ENCODE peak calls at places on chromosomes 1 and 21, in six cellular contexts. M is transverse colon, I is stomach, D is H1, G is esophagus muscularis mucosa, Y is A549. E is an unnamed sample.

GRCh38 chr21:43279578-43279894 is 110.7 kb downstream of the CRYAA start:
- DNase-seq in M (no peak), D (no peak), Y (no peak), I (no peak), G (no peak), E (no peak)

GRCh38 chr1:71792264-71792663 is 490.1 kb downstream of the NEGR1 start:
- DNase-seq in I (no peak), M (no peak), G (no peak), Y (no peak), D (no peak), E (no peak)

GRCh38 chr1:22452401-22452963 is 831 bp downstream of the ZBTB40 start:
- DNase-seq in I (no peak), G (peak; percentile 93), D (no peak), Y (no peak), M (peak; percentile 26), E (peak; percentile 24)

GRCh38 chr21:43832158-43832550 is 32.9 kb upstream of the AGPAT3 start:
- DNase-seq in I (no peak), Y (no peak), G (no peak), D (no peak), M (no peak), E (no peak)

GRCh38 chr1:61808968-61809367 is 66.7 kb downstream of the PATJ start:
- DNase-seq in I (no peak), Y (no peak), G (no peak), D (no peak), M (no peak), E (no peak)

GRCh38 chr1:223224465-223224864 is 81.4 kb upstream of the TLR5 start:
- DNase-seq in I (no peak), D (no peak), Y (no peak), M (no peak), G (no peak), E (no peak)

GRCh38 chr21:39022901-39023693 is 160.2 kb downstream of the PSMG1 start:
- DNase-seq in D (no peak), Y (no peak), G (no peak), I (no peak), M (no peak), E (peak; percentile 52)

GRCh38 chr1:59229138-59229537 is 67.8 kb upstream of the FGGY start:
- DNase-seq in Y (no peak), G (no peak), I (no peak), M (no peak), D (no peak), E (no peak)

GRCh38 chr1:9350011-9350907 is 57.6 kb downstream of the SPSB1 start:
- DNase-seq in M (no peak), Y (no peak), D (no peak), I (no peak), G (no peak), E (no peak)

GRCh38 chr1:155001688-155002474 is 721 bp upstream of the ZBTB7B start:
- DNase-seq in I (peak; percentile 100), D (peak; percentile 97), Y (peak; percentile 96), G (peak; percentile 100), M (peak; percentile 100), E (peak; percentile 100)
- TF ChIP-seq CTCF in I (no peak), D (peak; percentile 20), Y (peak; percentile 46), G (peak; percentile 42), M (peak; percentile 44), E (peak; percentile 37)

DNA sequence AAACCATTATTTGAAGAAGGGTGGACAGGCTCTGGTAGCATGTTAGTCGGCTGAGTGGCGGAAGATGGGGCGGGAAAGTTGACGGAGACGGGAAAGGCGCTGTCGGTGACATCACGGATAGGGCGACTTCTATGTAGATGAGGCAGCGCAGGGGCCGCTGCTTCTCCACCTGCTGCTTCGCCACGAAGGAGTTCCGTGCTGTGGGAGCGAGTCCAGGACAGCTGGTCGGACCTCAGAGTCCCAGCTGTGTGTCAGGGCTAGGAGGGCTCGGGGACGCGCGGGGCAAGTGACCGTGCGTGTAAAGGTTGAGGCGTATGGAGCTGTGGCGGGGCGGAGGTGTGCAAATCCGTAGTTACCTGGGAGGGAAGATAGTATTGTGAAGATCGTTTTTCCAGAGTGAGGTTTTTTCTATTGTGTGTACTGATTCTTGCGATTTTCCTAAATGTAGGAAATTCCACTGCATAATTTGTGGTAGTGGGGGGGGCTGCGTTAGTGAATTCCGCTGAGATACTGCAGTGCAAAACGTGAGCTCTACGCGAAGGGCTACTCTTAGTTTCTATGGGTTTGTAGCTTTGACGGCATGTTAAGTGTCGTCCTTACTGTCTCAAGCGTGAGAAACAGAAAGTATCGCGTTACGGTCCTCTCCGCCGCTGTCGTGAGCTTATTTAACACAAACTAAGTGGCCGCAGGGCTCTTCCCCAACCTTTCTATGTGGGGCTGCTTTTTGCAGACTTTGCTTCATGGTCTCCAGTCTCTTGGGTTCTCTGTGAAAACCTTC is 111.2 kb upstream of the NBPF11 start:
- DNase-seq in I (peak; percentile 55), G (peak; percentile 92), D (peak; percentile 93), Y (peak; percentile 65), M (peak; percentile 80), E (peak; percentile 27)
- TF ChIP-seq POLR2A in I (no peak), G (peak; percentile 21), D (peak; percentile 100), Y (peak; percentile 96), M (peak; percentile 95), E (peak; percentile 50)

GRCh38 chr1:108745980-108746381 is 493 bp upstream of the STXBP3 start:
- DNase-seq in Y (no peak), I (no peak), M (no peak), D (no peak), G (no peak), E (no peak)

GRCh38 chr1:108749081-108749480 is 2.6 kb downstream of the STXBP3 start:
- DNase-seq in G (no peak), D (no peak), I (no peak), Y (no peak), M (no peak), E (no peak)

GRCh38 chr1:108747128-108747827 is 804 bp downstream of the STXBP3 start:
- DNase-seq in I (peak; percentile 66), D (no peak), G (peak; percentile 95), M (peak; percentile 84), Y (peak; percentile 72), E (peak; percentile 56)

GRCh38 chr1:108747898-108748297 is 1.4 kb downstream of the STXBP3 start:
- DNase-seq in D (no peak), Y (no peak), I (no peak), G (no peak), M (no peak), E (no peak)

GRCh38 chr1:108746382-108747127 is at the start of gene STXBP3:
- DNase-seq in Y (peak; percentile 73), D (peak; percentile 99), I (peak; percentile 99), M (peak; percentile 100), G (peak; percentile 100), E (peak; percentile 99)
- TF ChIP-seq EP300 in Y (no peak), D (peak; percentile 83), I (no peak), M (peak; percentile 57), G (no peak), E (peak; percentile 100)

GRCh38 chr1:68204965-68205630 is 27.2 kb downstream of the WLS start:
- DNase-seq in Y (no peak), I (no peak), M (no peak), D (no peak), G (no peak), E (no peak)
- TF ChIP-seq CTCF in Y (no peak), I (no peak), M (no peak), D (no peak), G (peak; percentile 19), E (no peak)